ENCODE peak calls at places on chromosomes 4 and X, in five cellular contexts. One of them, this sample, is unnamed.

GRCh38 chrX:55924574-55924973 is 207.0 kb downstream of the RRAGB start:
- DNase-seq in K562: no peak
- DNase-seq in colonic mucosa: no peak
- DNase-seq in BJ: no peak
- DNase-seq in vagina: no peak
- DNase-seq in this sample: no peak

GRCh38 chr4:141652161-141652778 is 15.9 kb downstream of the IL15 start:
- DNase-seq in K562: no peak
- DNase-seq in colonic mucosa: no peak
- DNase-seq in BJ: peak; percentile 56
- DNase-seq in vagina: no peak
- DNase-seq in this sample: no peak

GRCh38 chr4:53734584-53735363 is 143.5 kb upstream of the LNX1 start:
- DNase-seq in K562: no peak
- DNase-seq in colonic mucosa: no peak
- DNase-seq in BJ: peak; percentile 25
- DNase-seq in vagina: no peak
- DNase-seq in this sample: no peak

GRCh38 chr4:3423952-3424351 is 17.8 kb upstream of the HGFAC start:
- DNase-seq in K562: no peak
- DNase-seq in colonic mucosa: no peak
- DNase-seq in BJ: no peak
- DNase-seq in vagina: no peak
- DNase-seq in this sample: no peak

GRCh38 chr4:127995776-127996175 is 30.6 kb downstream of the ABHD18 start:
- DNase-seq in K562: no peak
- DNase-seq in colonic mucosa: no peak
- DNase-seq in BJ: peak; percentile 32
- DNase-seq in vagina: no peak
- DNase-seq in this sample: peak; percentile 24

GRCh38 chr4:181301735-181302380 is 941.3 kb upstream of the TENM3 start:
- DNase-seq in K562: peak; percentile 9
- DNase-seq in colonic mucosa: peak; percentile 44
- DNase-seq in BJ: no peak
- DNase-seq in vagina: no peak
- DNase-seq in this sample: no peak

GRCh38 chrX:155262970-155263754 is 1.1 kb downstream of the RAB39B start:
- DNase-seq in K562: no peak
- DNase-seq in colonic mucosa: no peak
- DNase-seq in BJ: no peak
- DNase-seq in vagina: no peak
- DNase-seq in this sample: no peak

GRCh38 chr4:2626231-2626630 is 89.8 kb downstream of the FAM193A start:
- DNase-seq in K562: no peak
- DNase-seq in colonic mucosa: no peak
- DNase-seq in BJ: no peak
- DNase-seq in vagina: no peak
- DNase-seq in this sample: no peak

GRCh38 chr4:121069419-121069818 is 2.9 kb downstream of the NDNF start:
- DNase-seq in K562: no peak
- DNase-seq in colonic mucosa: no peak
- DNase-seq in BJ: no peak
- DNase-seq in vagina: no peak
- DNase-seq in this sample: no peak

GRCh38 chr4:157204634-157205244 is 15.8 kb upstream of the GRIA2 start:
- DNase-seq in K562: peak; percentile 39
- DNase-seq in colonic mucosa: no peak
- DNase-seq in BJ: no peak
- DNase-seq in vagina: no peak
- DNase-seq in this sample: no peak

GRCh38 chr4:185912779-185913178 is 100.8 kb upstream of the SORBS2 start:
- DNase-seq in K562: no peak
- DNase-seq in colonic mucosa: no peak
- DNase-seq in BJ: peak; percentile 29
- DNase-seq in vagina: no peak
- DNase-seq in this sample: peak; percentile 3

GRCh38 chr4:74098628-74098995 is 383 bp downstream of the CXCL2 start:
- DNase-seq in K562: no peak
- DNase-seq in colonic mucosa: no peak
- DNase-seq in BJ: no peak
- DNase-seq in vagina: no peak
- DNase-seq in this sample: no peak
- H3K4me3 ChIP-seq in K562: peak overlapping the region; percentile 75
- H3K4me3 ChIP-seq in colonic mucosa: peak overlapping the region; percentile 46
- H3K4me3 ChIP-seq in BJ: peak overlapping the region; percentile 64
- H3K4me3 ChIP-seq in vagina: peak overlapping the region; percentile 58
- H3K4me3 ChIP-seq in this sample: peak overlapping the region; percentile 59

DNA sequence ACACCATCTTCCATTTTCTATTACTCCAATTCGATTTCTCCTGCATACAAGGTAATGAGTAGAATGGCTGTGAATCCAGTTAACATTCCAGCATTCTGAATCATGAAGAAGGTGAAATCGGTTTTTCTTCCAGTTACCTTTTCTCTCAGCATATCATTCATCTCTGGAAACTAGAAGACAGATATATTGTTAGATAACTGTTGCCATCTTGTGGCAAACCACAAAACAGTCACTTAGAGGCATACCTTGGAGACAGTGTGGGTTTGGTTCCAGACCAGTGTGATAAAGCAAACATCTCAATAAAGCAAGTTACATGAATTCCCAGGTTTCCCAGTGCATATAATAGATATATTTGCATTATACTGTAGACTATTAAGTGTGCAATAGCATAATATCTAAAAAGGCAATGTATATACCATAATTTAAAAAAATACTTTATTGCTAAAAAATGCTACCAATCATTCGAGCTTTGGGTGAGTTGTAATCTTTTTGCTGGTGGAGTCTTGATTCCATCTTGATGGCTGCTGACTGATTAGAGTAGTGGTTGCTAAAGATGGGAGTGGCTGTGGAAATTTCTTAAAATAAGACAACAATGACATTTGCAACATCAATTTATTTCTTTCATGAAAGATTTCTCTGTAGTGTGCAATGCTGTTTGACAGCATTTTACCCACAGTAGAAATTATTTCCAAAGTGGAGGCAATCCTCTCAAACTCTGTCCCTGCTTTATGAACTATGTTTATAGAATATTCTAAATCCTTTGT is 82.1 kb downstream of the SLC39A8 start:
- DNase-seq in K562: peak; percentile 15
- DNase-seq in colonic mucosa: no peak
- DNase-seq in BJ: no peak
- DNase-seq in vagina: no peak
- DNase-seq in this sample: no peak
- TF ChIP-seq CTCF in K562: no peak
- TF ChIP-seq CTCF in colonic mucosa: no peak
- TF ChIP-seq CTCF in BJ: peak; percentile 54
- TF ChIP-seq CTCF in vagina: peak; percentile 27
- TF ChIP-seq CTCF in this sample: peak; percentile 41

DNA sequence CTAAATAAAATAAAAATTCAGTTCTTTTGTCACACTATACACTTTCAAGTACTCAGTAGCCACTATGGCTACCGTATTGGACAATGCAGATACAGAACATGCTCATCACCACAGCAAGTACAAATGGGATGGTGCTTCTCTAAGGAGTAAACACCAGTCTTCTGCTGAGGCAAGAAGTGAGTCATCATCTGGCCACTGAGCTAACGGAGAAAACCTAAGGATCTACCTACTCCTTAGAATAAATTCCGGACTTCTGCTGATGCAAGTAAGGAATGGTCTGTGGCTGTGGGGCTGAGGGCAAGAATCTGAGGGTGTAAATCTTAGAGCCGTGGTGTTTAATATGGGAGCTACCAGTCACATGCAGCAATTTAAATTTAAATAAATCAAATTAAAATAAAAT is 11.3 kb upstream of the RBMXL3 start:
- DNase-seq in K562: no peak
- DNase-seq in colonic mucosa: no peak
- DNase-seq in BJ: no peak
- DNase-seq in vagina: no peak
- DNase-seq in this sample: no peak
- H3K4me3 ChIP-seq in K562: no peak overlapping the region
- H3K4me3 ChIP-seq in colonic mucosa: no peak overlapping the region
- H3K4me3 ChIP-seq in BJ: no peak overlapping the region
- H3K4me3 ChIP-seq in vagina: no peak overlapping the region
- H3K4me3 ChIP-seq in this sample: no peak overlapping the region

GRCh38 chrX:19343085-19343461 is 654 bp upstream of the PDHA1 start:
- DNase-seq in K562: peak; percentile 17
- DNase-seq in colonic mucosa: no peak
- DNase-seq in BJ: no peak
- DNase-seq in vagina: no peak
- DNase-seq in this sample: no peak
- TF ChIP-seq CTCF in K562: no peak
- TF ChIP-seq CTCF in colonic mucosa: no peak
- TF ChIP-seq CTCF in BJ: no peak
- TF ChIP-seq CTCF in vagina: no peak
- TF ChIP-seq CTCF in this sample: no peak

DNA sequence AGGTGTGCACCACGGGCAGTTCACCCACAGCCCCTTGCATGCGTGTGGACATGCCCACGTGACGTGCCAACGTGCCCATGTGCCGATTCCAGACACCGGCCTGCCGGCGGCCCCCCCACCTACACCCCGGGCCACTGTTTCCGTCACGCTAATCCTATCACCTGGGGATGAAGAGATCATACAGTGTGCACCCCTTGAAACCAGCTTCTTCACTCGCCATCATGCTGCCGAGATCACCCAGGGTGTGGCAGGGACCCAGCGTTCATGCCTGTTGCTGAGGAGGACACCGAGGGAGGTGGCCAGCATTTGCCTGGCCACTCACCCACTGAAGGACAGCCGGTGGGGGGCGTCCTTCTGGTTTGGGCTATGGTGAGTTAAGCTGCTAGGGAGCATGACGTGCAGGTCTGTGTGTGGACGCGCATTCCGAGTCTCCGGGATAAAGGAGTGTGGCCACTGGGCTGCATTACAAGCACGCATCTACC is 14.1 kb downstream of the CTBP1 start:
- DNase-seq in K562: no peak
- DNase-seq in colonic mucosa: no peak
- DNase-seq in BJ: no peak
- DNase-seq in vagina: no peak
- DNase-seq in this sample: no peak
- H3K4me3 ChIP-seq in K562: no peak overlapping the region
- H3K4me3 ChIP-seq in colonic mucosa: no peak overlapping the region
- H3K4me3 ChIP-seq in BJ: no peak overlapping the region
- H3K4me3 ChIP-seq in vagina: no peak overlapping the region
- H3K4me3 ChIP-seq in this sample: no peak overlapping the region

DNA sequence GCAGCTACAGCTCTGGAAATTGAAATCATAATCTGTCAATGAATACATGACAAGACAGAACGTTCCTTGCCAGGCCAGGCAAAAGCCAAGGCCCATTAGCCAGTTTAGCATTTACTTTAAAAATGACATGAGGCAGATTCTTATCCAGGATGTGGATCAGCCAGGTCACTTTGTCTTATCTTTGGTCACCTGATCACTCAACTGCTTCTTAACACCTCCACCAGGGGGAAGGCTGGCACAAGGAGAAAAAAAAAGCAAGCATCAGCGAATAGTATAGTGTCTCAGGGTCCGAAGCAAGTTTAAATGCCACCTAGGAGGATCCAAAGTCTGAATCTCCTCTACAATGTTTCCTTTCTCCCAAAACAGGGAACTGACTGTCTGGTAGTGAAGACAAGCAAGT is 18.8 kb downstream of the ATP1B4 start:
- DNase-seq in K562: no peak
- DNase-seq in colonic mucosa: no peak
- DNase-seq in BJ: no peak
- DNase-seq in vagina: no peak
- DNase-seq in this sample: no peak
- TF ChIP-seq CTCF in K562: peak; percentile 29
- TF ChIP-seq CTCF in colonic mucosa: no peak
- TF ChIP-seq CTCF in BJ: peak; percentile 36
- TF ChIP-seq CTCF in vagina: no peak
- TF ChIP-seq CTCF in this sample: peak; percentile 33

DNA sequence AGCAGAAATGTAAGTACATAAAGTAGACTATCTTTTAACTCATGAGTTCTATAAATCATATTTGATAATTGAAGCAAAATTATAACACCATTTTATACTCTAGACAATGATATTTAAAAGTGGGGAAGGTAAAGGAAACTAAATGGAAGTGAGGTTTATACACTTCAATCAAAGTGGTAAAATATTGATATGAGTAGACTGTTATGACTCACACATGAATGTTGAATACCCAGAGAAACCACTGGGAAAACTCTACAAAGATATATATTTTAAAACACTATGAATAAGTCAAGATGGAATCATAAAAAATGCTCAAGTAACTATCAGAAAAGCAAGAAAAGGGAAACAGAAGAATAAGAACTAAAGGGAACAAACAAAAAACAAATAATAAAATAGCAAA is 8.4 kb downstream of the VSIG1 start:
- DNase-seq in K562: no peak
- DNase-seq in colonic mucosa: no peak
- DNase-seq in BJ: no peak
- DNase-seq in vagina: no peak
- DNase-seq in this sample: no peak
- H3K4me3 ChIP-seq in K562: no peak overlapping the region
- H3K4me3 ChIP-seq in colonic mucosa: no peak overlapping the region
- H3K4me3 ChIP-seq in BJ: no peak overlapping the region
- H3K4me3 ChIP-seq in vagina: no peak overlapping the region
- H3K4me3 ChIP-seq in this sample: no peak overlapping the region

GRCh38 chrX:12700745-12701144 is 90.5 kb upstream of the PRPS2 start:
- DNase-seq in K562: peak; percentile 13
- DNase-seq in colonic mucosa: no peak
- DNase-seq in BJ: no peak
- DNase-seq in vagina: no peak
- DNase-seq in this sample: no peak

GRCh38 chrX:12704706-12705105 is 86.5 kb upstream of the PRPS2 start:
- DNase-seq in K562: no peak
- DNase-seq in colonic mucosa: no peak
- DNase-seq in BJ: no peak
- DNase-seq in vagina: no peak
- DNase-seq in this sample: no peak

GRCh38 chrX:12701625-12702024 is 89.6 kb upstream of the PRPS2 start:
- DNase-seq in K562: peak; percentile 58
- DNase-seq in colonic mucosa: peak; percentile 38
- DNase-seq in BJ: peak; percentile 1
- DNase-seq in vagina: no peak
- DNase-seq in this sample: peak; percentile 7

GRCh38 chrX:12702509-12703091 is 88.6 kb upstream of the PRPS2 start:
- DNase-seq in K562: peak; percentile 8
- DNase-seq in colonic mucosa: no peak
- DNase-seq in BJ: no peak
- DNase-seq in vagina: no peak
- DNase-seq in this sample: no peak
- TF ChIP-seq CTCF in K562: peak; percentile 49
- TF ChIP-seq CTCF in colonic mucosa: peak; percentile 16
- TF ChIP-seq CTCF in BJ: peak; percentile 27
- TF ChIP-seq CTCF in vagina: no peak
- TF ChIP-seq CTCF in this sample: peak; percentile 25

DNA sequence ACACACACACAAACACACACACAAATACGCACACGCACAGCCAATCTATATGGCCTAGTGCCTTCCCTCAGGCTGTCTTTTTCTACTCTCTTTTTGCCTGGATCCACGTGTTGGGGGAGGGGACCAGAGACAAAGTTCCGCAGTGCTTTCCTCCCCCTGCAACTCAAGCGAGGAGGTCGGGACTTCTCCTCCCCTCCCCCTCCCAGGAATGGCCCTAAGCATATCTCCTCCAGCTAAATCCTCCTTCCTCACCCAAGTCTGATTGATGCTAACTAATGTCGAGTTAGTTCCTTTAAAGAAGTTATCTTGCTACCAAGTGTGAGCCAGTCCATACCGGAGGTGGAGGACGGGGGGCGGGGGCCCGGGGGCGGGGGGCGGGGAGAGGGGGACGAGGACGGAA is 141.2 kb upstream of the ZIC3 start:
- DNase-seq in K562: no peak
- DNase-seq in colonic mucosa: no peak
- DNase-seq in BJ: no peak
- DNase-seq in vagina: no peak
- DNase-seq in this sample: no peak
- H3K4me3 ChIP-seq in K562: no peak overlapping the region
- H3K4me3 ChIP-seq in colonic mucosa: no peak overlapping the region
- H3K4me3 ChIP-seq in BJ: no peak overlapping the region
- H3K4me3 ChIP-seq in vagina: no peak overlapping the region
- H3K4me3 ChIP-seq in this sample: no peak overlapping the region

GRCh38 chr4:125244848-125245450 is 69.8 kb upstream of the FAT4 start:
- DNase-seq in K562: no peak
- DNase-seq in colonic mucosa: no peak
- DNase-seq in BJ: no peak
- DNase-seq in vagina: no peak
- DNase-seq in this sample: no peak
- TF ChIP-seq CTCF in K562: no peak
- TF ChIP-seq CTCF in colonic mucosa: no peak
- TF ChIP-seq CTCF in BJ: peak; percentile 34
- TF ChIP-seq CTCF in vagina: no peak
- TF ChIP-seq CTCF in this sample: no peak

This sample was measured in HFF-Myc.